ENCODE peak calls at places on chromosome 14, in six cellular contexts. N is AG09319, M is HCT116, V is IMR-90, C is foreskin fibroblast, I is endodermal cell. Q is an unnamed sample.

GRCh38 chr14:51020024-51020710 is 74.7 kb downstream of the TRIM9 start:
- DNase-seq in N (no peak), M (no peak), V (no peak), C (peak; percentile 39), I (no peak), Q (no peak)

GRCh38 chr14:105069887-105070759 is 4.9 kb upstream of the GPR132 start:
- DNase-seq in N (no peak), M (no peak), V (peak; percentile 33), C (peak; percentile 65), I (peak; percentile 39), Q (peak; percentile 81)

GRCh38 chr14:60238955-60239354 is 10.1 kb upstream of the PPM1A start:
- DNase-seq in N (no peak), M (no peak), V (no peak), C (no peak), I (no peak), Q (no peak)

GRCh38 chr14:92963301-92964123 is 40.6 kb downstream of the CHGA start:
- DNase-seq in N (no peak), M (no peak), V (no peak), C (no peak), I (no peak), Q (no peak)

GRCh38 chr14:50521912-50522341 is 10.4 kb downstream of the MAP4K5 start:
- DNase-seq in N (no peak), M (no peak), V (peak; percentile 62), C (peak; percentile 33), I (no peak), Q (no peak)

GRCh38 chr14:56855891-56856461 is 45.7 kb upstream of the OTX2 start:
- DNase-seq in N (no peak), M (no peak), V (no peak), C (no peak), I (peak; percentile 90), Q (no peak)

GRCh38 chr14:52043690-52044089 is 25.2 kb downstream of the NID2 start:
- DNase-seq in N (no peak), M (peak; percentile 50), V (peak; percentile 23), C (peak; percentile 33), I (peak; percentile 85), Q (no peak)

GRCh38 chr14:53260286-53260685 is 107.2 kb upstream of the DDHD1 start:
- DNase-seq in N (no peak), M (no peak), V (no peak), C (no peak), I (peak; percentile 69), Q (no peak)

GRCh38 chr14:96376093-96376492 is 12.8 kb downstream of the GSKIP start:
- DNase-seq in N (no peak), M (no peak), V (no peak), C (no peak), I (no peak), Q (no peak)

GRCh38 chr14:24817638-24818053 is 183.7 kb upstream of the GZMB start:
- DNase-seq in N (no peak), M (no peak), V (peak; percentile 52), C (peak; percentile 74), I (peak; percentile 62), Q (no peak)

GRCh38 chr14:65095633-65096205 is 6.6 kb downstream of the MAX start:
- DNase-seq in N (peak; percentile 51), M (no peak), V (peak; percentile 74), C (peak; percentile 54), I (no peak), Q (no peak)

GRCh38 chr14:54927551-54927950 is 24.9 kb upstream of the GCH1 start:
- DNase-seq in N (no peak), M (no peak), V (no peak), C (no peak), I (no peak), Q (no peak)

GRCh38 chr14:38737657-38738056 is 365.4 kb downstream of the SEC23A start:
- DNase-seq in N (no peak), M (no peak), V (no peak), C (no peak), I (peak; percentile 61), Q (no peak)

GRCh38 chr14:90444077-90444696 is 47.4 kb downstream of the CALM1 start:
- DNase-seq in N (no peak), M (no peak), V (no peak), C (peak; percentile 34), I (no peak), Q (peak; percentile 86)

GRCh38 chr14:37116933-37117844 is 55.2 kb downstream of the SLC25A21 start:
- DNase-seq in N (peak; percentile 63), M (peak; percentile 6), V (peak; percentile 60), C (peak; percentile 69), I (no peak), Q (no peak)

GRCh38 chr14:85088231-85088630 is 441.7 kb upstream of the FLRT2 start:
- DNase-seq in N (no peak), M (no peak), V (no peak), C (peak; percentile 33), I (no peak), Q (no peak)

GRCh38 chr14:58078068-58078467 is 73.9 kb downstream of the ARMH4 start:
- DNase-seq in N (peak; percentile 12), M (no peak), V (peak; percentile 84), C (peak; percentile 71), I (no peak), Q (no peak)

GRCh38 chr14:88919502-88919901 is 95.1 kb downstream of the TTC8 start:
- DNase-seq in N (no peak), M (no peak), V (no peak), C (no peak), I (no peak), Q (no peak)

GRCh38 chr14:92644166-92644565 is 104.3 kb downstream of the LGMN start:
- DNase-seq in N (no peak), M (peak; percentile 52), V (peak; percentile 85), C (peak; percentile 78), I (no peak), Q (no peak)

GRCh38 chr14:50875359-50876090 is 3.7 kb downstream of the ABHD12B start:
- DNase-seq in N (no peak), M (no peak), V (peak; percentile 54), C (peak; percentile 77), I (peak; percentile 58), Q (no peak)

GRCh38 chr14:97709552-97709951 is 912.4 kb downstream of the VRK1 start:
- DNase-seq in N (no peak), M (no peak), V (no peak), C (no peak), I (no peak), Q (no peak)

GRCh38 chr14:89618821-89619551 is 202.0 kb upstream of the FOXN3 start:
- DNase-seq in N (no peak), M (peak; percentile 13), V (peak; percentile 67), C (peak; percentile 88), I (peak; percentile 91), Q (peak; percentile 73)

GRCh38 chr14:25351269-25351668 is 301.3 kb upstream of the STXBP6 start:
- DNase-seq in N (no peak), M (no peak), V (no peak), C (no peak), I (no peak), Q (no peak)

GRCh38 chr14:21913759-21914158 is 240.1 kb upstream of the OR4E1 start:
- DNase-seq in N (peak; percentile 3), M (peak; percentile 71), V (peak; percentile 38), C (peak; percentile 1), I (peak; percentile 90), Q (peak; percentile 26)
- TF ChIP-seq CTCF in N (peak; percentile 47), M (peak; percentile 28), V (peak; percentile 37), C (peak; percentile 42), I (peak; percentile 89), Q (peak; percentile 48)

GRCh38 chr14:94288610-94289465 is 4.2 kb downstream of the SERPINA10 start:
- DNase-seq in N (no peak), M (no peak), V (no peak), C (no peak), I (no peak), Q (no peak)
- TF ChIP-seq CTCF in N (no peak), M (no peak), V (no peak), C (no peak), I (peak; percentile 58), Q (no peak)

DNA sequence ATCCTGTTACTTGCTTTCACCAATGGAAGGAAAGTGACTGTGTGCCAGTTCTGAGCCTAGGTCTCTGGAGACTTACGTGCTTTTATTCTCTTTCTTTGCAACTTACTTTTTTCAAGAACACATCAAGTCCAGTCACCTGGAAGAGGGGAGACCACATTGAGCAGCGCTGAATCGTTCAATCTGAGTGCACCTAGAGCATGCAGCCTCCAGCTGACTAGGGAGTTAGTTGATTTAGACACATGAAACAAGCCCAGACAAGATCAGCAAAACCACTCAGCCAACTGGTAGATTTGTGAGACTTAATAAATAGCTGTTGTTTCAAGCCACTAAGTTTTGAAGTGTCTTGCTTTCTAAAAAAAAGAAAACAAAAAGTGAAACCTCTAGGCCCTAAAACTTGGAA is 1014.8 kb upstream of the FBXO33 start:
- DNase-seq in N (no peak), M (no peak), V (no peak), C (no peak), I (no peak), Q (no peak)
- TF ChIP-seq CTCF in N (no peak), M (no peak), V (no peak), C (no peak), I (no peak), Q (no peak)

DNA sequence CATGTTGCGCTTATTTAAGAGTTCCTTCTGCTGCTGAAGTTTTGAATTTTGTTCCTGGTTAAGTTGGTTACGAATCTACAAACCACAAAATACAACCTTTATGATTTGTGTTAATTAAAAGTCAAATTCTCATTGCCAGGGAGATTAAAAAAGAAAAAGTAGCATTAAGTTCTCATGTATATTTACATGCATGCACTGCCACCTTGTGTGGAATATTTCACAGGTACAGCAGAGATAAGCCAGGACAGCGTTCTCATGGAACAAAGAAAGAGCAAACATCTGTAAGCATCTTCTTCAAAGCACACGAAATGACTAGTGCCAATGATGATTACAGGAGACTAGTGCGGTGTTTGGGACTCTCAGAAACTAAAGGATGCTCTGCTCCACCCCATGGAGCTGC is 34.2 kb downstream of the ZFYVE21 start:
- DNase-seq in N (no peak), M (no peak), V (no peak), C (no peak), I (no peak), Q (no peak)
- TF ChIP-seq CTCF in N (no peak), M (peak; percentile 9), V (no peak), C (no peak), I (no peak), Q (no peak)

DNA sequence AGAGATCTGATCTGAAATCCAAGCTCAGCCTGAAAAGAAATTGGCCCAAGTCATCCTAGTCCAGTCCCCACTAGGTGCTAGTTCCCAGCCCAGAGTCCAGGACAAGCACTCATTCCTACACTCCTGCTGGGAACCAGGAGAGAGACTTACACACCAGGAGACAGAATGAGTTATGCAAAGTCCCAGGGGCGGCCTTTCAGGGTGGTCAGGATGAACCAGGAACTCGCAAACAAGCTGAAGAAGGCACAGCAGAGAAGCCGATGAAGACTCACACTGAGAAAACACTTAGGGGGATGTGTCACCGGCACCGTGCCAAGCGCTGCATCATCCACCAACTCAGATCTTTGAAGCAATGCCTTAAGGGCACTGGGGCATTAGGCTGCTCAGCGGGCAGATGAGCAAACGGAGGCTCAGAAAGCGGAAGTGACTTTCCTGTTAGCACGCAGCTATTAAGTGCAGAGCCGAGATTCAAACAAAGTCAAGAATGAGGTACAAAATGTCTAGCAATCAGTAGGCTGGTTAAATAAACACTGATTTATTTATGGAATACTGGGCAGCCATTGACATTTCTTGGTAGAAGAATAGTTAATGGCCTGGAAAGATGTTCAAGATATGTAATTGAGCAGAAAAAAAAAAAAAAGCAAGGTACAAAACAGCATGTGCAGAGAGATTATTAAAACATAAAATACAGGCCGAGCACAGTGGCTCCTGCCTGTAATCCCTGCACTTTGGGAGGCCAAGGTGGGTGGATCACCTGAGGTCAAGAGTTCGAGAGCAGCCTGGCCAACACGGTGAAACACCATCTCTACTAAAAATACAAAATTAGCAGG is 78.7 kb downstream of the LRRC74A start:
- DNase-seq in N (peak; percentile 91), M (peak; percentile 87), V (peak; percentile 99), C (peak; percentile 100), I (peak; percentile 71), Q (no peak)
- TF ChIP-seq CTCF in N (no peak), M (no peak), V (no peak), C (no peak), I (no peak), Q (no peak)

Q was measured in left lung.